ENCODE peak calls at places on chromosomes 12 and 14, in nine cellular contexts. One of them, this sample, is unnamed. For H3K36me3 and H3K27me3, the result is how much of the 10 kb centered on the place peaks cover.

GRCh38 chr14:36690301-36691020 is 28.8 kb downstream of the PAX9 start:
- DNase-seq in pancreas: no peak
- DNase-seq in tibial nerve: no peak
- DNase-seq in tibial artery: no peak
- DNase-seq in PC-3: peak
- DNase-seq in cardiac muscle cell: no peak
- DNase-seq in right lobe of liver: no peak
- DNase-seq in SJSA1: no peak
- DNase-seq in uterus: no peak
- DNase-seq in this sample: no peak

GRCh38 chr12:49051373-49051764 is 9.2 kb downstream of the KMT2D start:
- DNase-seq in pancreas: no peak
- DNase-seq in tibial nerve: no peak
- DNase-seq in tibial artery: no peak
- DNase-seq in PC-3: no peak
- DNase-seq in cardiac muscle cell: no peak
- DNase-seq in right lobe of liver: peak
- DNase-seq in SJSA1: no peak
- DNase-seq in uterus: no peak
- DNase-seq in this sample: no peak

GRCh38 chr14:95434161-95434560 is 82.3 kb downstream of the SYNE3 start:
- DNase-seq in pancreas: no peak
- DNase-seq in tibial nerve: no peak
- DNase-seq in tibial artery: no peak
- DNase-seq in PC-3: no peak
- DNase-seq in cardiac muscle cell: no peak
- DNase-seq in right lobe of liver: peak
- DNase-seq in SJSA1: no peak
- DNase-seq in uterus: no peak
- DNase-seq in this sample: no peak

GRCh38 chr12:109763201-109763841 is 49.7 kb downstream of the FAM222A start:
- DNase-seq in pancreas: peak
- DNase-seq in tibial nerve: no peak
- DNase-seq in tibial artery: no peak
- DNase-seq in PC-3: peak
- DNase-seq in cardiac muscle cell: peak
- DNase-seq in right lobe of liver: no peak
- DNase-seq in SJSA1: peak
- DNase-seq in uterus: no peak
- DNase-seq in this sample: no peak

GRCh38 chr12:3436496-3437060 is 54.4 kb upstream of the PRMT8 start:
- DNase-seq in pancreas: no peak
- DNase-seq in tibial nerve: no peak
- DNase-seq in tibial artery: no peak
- DNase-seq in PC-3: peak
- DNase-seq in cardiac muscle cell: peak
- DNase-seq in right lobe of liver: no peak
- DNase-seq in SJSA1: no peak
- DNase-seq in uterus: no peak
- DNase-seq in this sample: no peak

GRCh38 chr14:93543766-93544165 is 113.0 kb downstream of the UNC79 start:
- DNase-seq in pancreas: no peak
- DNase-seq in tibial nerve: no peak
- DNase-seq in tibial artery: no peak
- DNase-seq in PC-3: peak
- DNase-seq in cardiac muscle cell: peak
- DNase-seq in right lobe of liver: no peak
- DNase-seq in SJSA1: no peak
- DNase-seq in uterus: no peak
- DNase-seq in this sample: no peak

GRCh38 chr12:1203735-1204019 is 212.7 kb downstream of the ERC1 start:
- DNase-seq in pancreas: no peak
- DNase-seq in tibial nerve: no peak
- DNase-seq in tibial artery: no peak
- DNase-seq in PC-3: no peak
- DNase-seq in cardiac muscle cell: no peak
- DNase-seq in right lobe of liver: no peak
- DNase-seq in SJSA1: no peak
- DNase-seq in uterus: no peak
- DNase-seq in this sample: no peak

GRCh38 chr12:11877869-11878780 is 192.6 kb upstream of the BCL2L14 start:
- DNase-seq in pancreas: no peak
- DNase-seq in tibial nerve: no peak
- DNase-seq in tibial artery: peak
- DNase-seq in PC-3: peak
- DNase-seq in cardiac muscle cell: peak
- DNase-seq in right lobe of liver: no peak
- DNase-seq in SJSA1: peak
- DNase-seq in uterus: peak
- DNase-seq in this sample: peak

GRCh38 chr14:79510659-79511058 is 700.6 kb downstream of the DIO2 start:
- DNase-seq in pancreas: no peak
- DNase-seq in tibial nerve: no peak
- DNase-seq in tibial artery: no peak
- DNase-seq in PC-3: peak
- DNase-seq in cardiac muscle cell: peak
- DNase-seq in right lobe of liver: no peak
- DNase-seq in SJSA1: no peak
- DNase-seq in uterus: no peak
- DNase-seq in this sample: no peak

GRCh38 chr12:39010406-39010805 is 105.0 kb upstream of the CPNE8 start:
- DNase-seq in pancreas: no peak
- DNase-seq in tibial nerve: no peak
- DNase-seq in tibial artery: no peak
- DNase-seq in PC-3: no peak
- DNase-seq in cardiac muscle cell: no peak
- DNase-seq in right lobe of liver: no peak
- DNase-seq in SJSA1: no peak
- DNase-seq in uterus: no peak
- DNase-seq in this sample: no peak

GRCh38 chr14:52835122-52835903 is 43.9 kb upstream of the GNPNAT1 start:
- DNase-seq in pancreas: no peak
- DNase-seq in tibial nerve: no peak
- DNase-seq in tibial artery: no peak
- DNase-seq in PC-3: peak
- DNase-seq in cardiac muscle cell: peak
- DNase-seq in right lobe of liver: no peak
- DNase-seq in SJSA1: peak
- DNase-seq in uterus: no peak
- DNase-seq in this sample: peak

GRCh38 chr12:46363582-46364299 is 8.8 kb downstream of the SLC38A2 start:
- DNase-seq in pancreas: no peak
- DNase-seq in tibial nerve: no peak
- DNase-seq in tibial artery: no peak
- DNase-seq in PC-3: no peak
- DNase-seq in cardiac muscle cell: no peak
- DNase-seq in right lobe of liver: no peak
- DNase-seq in SJSA1: no peak
- DNase-seq in uterus: no peak
- DNase-seq in this sample: no peak

GRCh38 chr12:46364777-46365580 is 7.6 kb downstream of the SLC38A2 start:
- DNase-seq in pancreas: no peak
- DNase-seq in tibial nerve: peak
- DNase-seq in tibial artery: peak
- DNase-seq in PC-3: peak
- DNase-seq in cardiac muscle cell: peak
- DNase-seq in right lobe of liver: peak
- DNase-seq in SJSA1: peak
- DNase-seq in uterus: peak
- DNase-seq in this sample: no peak

GRCh38 chr12:46364300-46364696 is 8.3 kb downstream of the SLC38A2 start:
- DNase-seq in pancreas: no peak
- DNase-seq in tibial nerve: no peak
- DNase-seq in tibial artery: no peak
- DNase-seq in PC-3: no peak
- DNase-seq in cardiac muscle cell: no peak
- DNase-seq in right lobe of liver: no peak
- DNase-seq in SJSA1: no peak
- DNase-seq in uterus: no peak
- DNase-seq in this sample: no peak

GRCh38 chr12:46361667-46362034 is 10.9 kb downstream of the SLC38A2 start:
- DNase-seq in pancreas: no peak
- DNase-seq in tibial nerve: no peak
- DNase-seq in tibial artery: no peak
- DNase-seq in PC-3: no peak
- DNase-seq in cardiac muscle cell: no peak
- DNase-seq in right lobe of liver: no peak
- DNase-seq in SJSA1: no peak
- DNase-seq in uterus: no peak
- DNase-seq in this sample: no peak

GRCh38 chr12:46362895-46363581 is 9.5 kb downstream of the SLC38A2 start:
- DNase-seq in pancreas: no peak
- DNase-seq in tibial nerve: no peak
- DNase-seq in tibial artery: no peak
- DNase-seq in PC-3: no peak
- DNase-seq in cardiac muscle cell: peak
- DNase-seq in right lobe of liver: no peak
- DNase-seq in SJSA1: no peak
- DNase-seq in uterus: no peak
- DNase-seq in this sample: no peak
- H3K4me3 ChIP-seq in pancreas: no peak
- H3K4me3 ChIP-seq in tibial nerve: no peak
- H3K4me3 ChIP-seq in tibial artery: peak
- H3K4me3 ChIP-seq in PC-3: no peak
- H3K4me3 ChIP-seq in cardiac muscle cell: no peak
- H3K4me3 ChIP-seq in right lobe of liver: no peak
- H3K4me3 ChIP-seq in SJSA1: no peak
- H3K4me3 ChIP-seq in uterus: no peak
- H3K4me3 ChIP-seq in this sample: no peak

GRCh38 chr12:133135747-133136146 is 5.3 kb downstream of the ZNF10 start:
- DNase-seq in pancreas: no peak
- DNase-seq in tibial nerve: no peak
- DNase-seq in tibial artery: no peak
- DNase-seq in PC-3: no peak
- DNase-seq in cardiac muscle cell: no peak
- DNase-seq in right lobe of liver: no peak
- DNase-seq in SJSA1: no peak
- DNase-seq in uterus: no peak
- DNase-seq in this sample: no peak
- H3K36me3 ChIP-seq in pancreas: under half
- H3K36me3 ChIP-seq in tibial nerve: half or more
- H3K36me3 ChIP-seq in tibial artery: half or more
- H3K36me3 ChIP-seq in PC-3: half or more
- H3K36me3 ChIP-seq in cardiac muscle cell: under half
- H3K36me3 ChIP-seq in right lobe of liver: under half
- H3K36me3 ChIP-seq in SJSA1: under half
- H3K36me3 ChIP-seq in uterus: under half
- H3K36me3 ChIP-seq in this sample: under half

DNA sequence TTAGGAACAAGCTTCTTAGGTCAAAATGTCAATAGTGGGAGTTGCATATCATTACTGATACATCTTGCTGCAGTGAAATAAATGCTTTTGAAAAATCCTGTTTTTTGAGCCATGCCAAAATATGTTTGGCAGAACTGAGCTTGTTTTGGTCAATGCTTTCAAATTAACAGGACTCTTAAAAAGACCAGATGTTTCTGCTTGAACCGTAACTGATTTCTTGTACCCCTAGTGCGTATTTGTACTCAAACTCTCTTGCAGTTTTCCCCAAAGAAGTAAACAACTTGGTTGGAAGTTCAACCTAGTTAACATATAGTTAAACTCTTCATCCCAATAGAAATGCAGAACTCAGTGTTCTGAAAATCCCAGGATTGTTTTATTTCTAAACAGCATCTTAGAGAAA is 3.4 kb downstream of the TRHDE start:
- DNase-seq in pancreas: no peak
- DNase-seq in tibial nerve: no peak
- DNase-seq in tibial artery: no peak
- DNase-seq in PC-3: no peak
- DNase-seq in cardiac muscle cell: no peak
- DNase-seq in right lobe of liver: no peak
- DNase-seq in SJSA1: no peak
- DNase-seq in uterus: no peak
- DNase-seq in this sample: no peak
- H3K27me3 ChIP-seq in pancreas: under half
- H3K27me3 ChIP-seq in tibial nerve: under half
- H3K27me3 ChIP-seq in tibial artery: under half
- H3K27me3 ChIP-seq in PC-3: under half
- H3K27me3 ChIP-seq in cardiac muscle cell: half or more
- H3K27me3 ChIP-seq in right lobe of liver: under half
- H3K27me3 ChIP-seq in SJSA1: under half
- H3K27me3 ChIP-seq in uterus: under half
- H3K27me3 ChIP-seq in this sample: under half

GRCh38 chr14:55383541-55384140 is 28.0 kb downstream of the ATG14 start:
- DNase-seq in pancreas: no peak
- DNase-seq in tibial nerve: no peak
- DNase-seq in tibial artery: no peak
- DNase-seq in PC-3: no peak
- DNase-seq in cardiac muscle cell: peak
- DNase-seq in right lobe of liver: no peak
- DNase-seq in SJSA1: no peak
- DNase-seq in uterus: no peak
- DNase-seq in this sample: no peak

GRCh38 chr14:55389330-55389729 is 22.3 kb downstream of the ATG14 start:
- DNase-seq in pancreas: no peak
- DNase-seq in tibial nerve: no peak
- DNase-seq in tibial artery: no peak
- DNase-seq in PC-3: peak
- DNase-seq in cardiac muscle cell: no peak
- DNase-seq in right lobe of liver: no peak
- DNase-seq in SJSA1: no peak
- DNase-seq in uterus: no peak
- DNase-seq in this sample: no peak

GRCh38 chr14:55388160-55388559 is 23.5 kb downstream of the ATG14 start:
- DNase-seq in pancreas: no peak
- DNase-seq in tibial nerve: no peak
- DNase-seq in tibial artery: no peak
- DNase-seq in PC-3: peak
- DNase-seq in cardiac muscle cell: no peak
- DNase-seq in right lobe of liver: no peak
- DNase-seq in SJSA1: no peak
- DNase-seq in uterus: no peak
- DNase-seq in this sample: no peak

GRCh38 chr14:55384536-55384935 is 27.1 kb downstream of the ATG14 start:
- DNase-seq in pancreas: no peak
- DNase-seq in tibial nerve: no peak
- DNase-seq in tibial artery: no peak
- DNase-seq in PC-3: no peak
- DNase-seq in cardiac muscle cell: no peak
- DNase-seq in right lobe of liver: no peak
- DNase-seq in SJSA1: no peak
- DNase-seq in uterus: no peak
- DNase-seq in this sample: no peak

DNA sequence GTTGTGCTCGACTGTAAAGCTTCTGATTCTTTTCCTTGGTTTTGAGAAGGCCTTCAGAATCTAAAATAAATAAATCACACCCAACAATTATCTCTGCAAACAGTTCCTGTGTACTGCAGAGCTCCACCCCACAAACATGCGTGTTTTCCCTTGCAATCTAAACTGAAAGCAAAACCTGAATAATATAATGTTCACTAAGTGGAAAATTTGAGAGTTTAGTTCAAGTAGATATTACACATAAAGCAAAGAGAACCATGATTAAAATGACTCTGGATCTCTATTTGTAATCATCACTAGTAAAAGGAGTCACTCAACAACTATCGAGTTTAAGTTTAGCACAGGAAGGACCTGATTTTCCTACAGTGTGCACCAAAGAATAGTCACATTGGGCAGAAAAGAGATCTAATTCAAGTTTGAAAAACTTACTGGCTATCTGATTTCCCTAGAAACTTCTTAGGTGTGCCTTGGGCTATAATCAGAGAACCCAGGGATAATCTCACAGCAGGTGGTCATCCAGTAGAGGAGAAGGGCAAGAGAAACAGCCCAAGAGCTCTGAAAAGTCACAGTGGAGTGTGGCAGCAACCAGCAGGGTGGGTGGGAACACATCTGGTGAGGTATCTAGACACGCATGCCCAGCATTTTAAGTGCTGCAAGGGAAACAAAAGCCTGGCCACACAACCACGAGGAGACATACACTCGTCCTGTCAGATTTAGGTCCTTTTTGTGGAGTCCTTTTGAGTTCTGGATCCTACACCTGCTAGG is 25.4 kb downstream of the ATG14 start:
- DNase-seq in pancreas: no peak
- DNase-seq in tibial nerve: no peak
- DNase-seq in tibial artery: no peak
- DNase-seq in PC-3: no peak
- DNase-seq in cardiac muscle cell: no peak
- DNase-seq in right lobe of liver: no peak
- DNase-seq in SJSA1: no peak
- DNase-seq in uterus: no peak
- DNase-seq in this sample: no peak
- H3K4me3 ChIP-seq in pancreas: no peak
- H3K4me3 ChIP-seq in tibial nerve: no peak
- H3K4me3 ChIP-seq in tibial artery: no peak
- H3K4me3 ChIP-seq in PC-3: no peak
- H3K4me3 ChIP-seq in cardiac muscle cell: no peak
- H3K4me3 ChIP-seq in right lobe of liver: no peak
- H3K4me3 ChIP-seq in SJSA1: no peak
- H3K4me3 ChIP-seq in uterus: no peak
- H3K4me3 ChIP-seq in this sample: no peak

This sample was measured in H7.